ENCODE peak calls at places on chromosome 1, in five cellular contexts. B is GM12892, W is K562, F is HepG2, K is SK-N-SH. S is an unnamed sample.

GRCh38 chr1:43570784-43571183 is 40.1 kb downstream of the PTPRF start:
- DNase-seq in W (no peak), B (no peak), F (no peak), K (no peak), S (no peak)

GRCh38 chr1:236568285-236568894 is 35.9 kb downstream of the HEATR1 start:
- DNase-seq in W (no peak), B (no peak), F (no peak), K (no peak), S (no peak)

GRCh38 chr1:161198877-161199431 is at the start of gene ADAMTS4:
- DNase-seq in K (peak), W (peak), B (no peak), F (no peak), S (no peak)

GRCh38 chr1:207404849-207405525 is 49.1 kb upstream of the CR2 start:
- DNase-seq in F (peak), B (no peak), K (peak), W (peak), S (peak)

GRCh38 chr1:149888999-149889289 is 10.4 kb upstream of the BOLA1 start:
- DNase-seq in F (no peak), W (no peak), K (no peak), B (no peak), S (no peak)

GRCh38 chr1:244057474-244058385 is 6.6 kb downstream of the ZBTB18 start:
- DNase-seq in B (no peak), W (no peak), K (no peak), F (no peak), S (no peak)

GRCh38 chr1:201876148-201876547 is 12.6 kb upstream of the SHISA4 start:
- DNase-seq in F (no peak), K (no peak), B (no peak), W (peak), S (no peak)

GRCh38 chr1:81466970-81467369 is 333.8 kb upstream of the ADGRL2 start:
- DNase-seq in F (no peak), W (no peak), K (no peak), B (no peak), S (no peak)

GRCh38 chr1:49199564-49199963 is 422.9 kb upstream of the BEND5 start:
- DNase-seq in F (no peak), B (no peak), K (no peak), W (no peak), S (no peak)

GRCh38 chr1:61183471-61184034 is 101.2 kb downstream of the NFIA start:
- DNase-seq in B (no peak), F (peak), K (no peak), W (peak), S (no peak)

GRCh38 chr1:76266762-76267161 is 192.2 kb downstream of the ST6GALNAC3 start:
- DNase-seq in W (no peak), K (no peak), F (no peak), B (no peak), S (no peak)

GRCh38 chr1:167083871-167084270 is 6.3 kb downstream of the GPA33 start:
- DNase-seq in K (no peak), F (no peak), B (no peak), W (no peak), S (no peak)
- TF ChIP-seq TAF1 in K (no peak), F (no peak), B (no peak), W (no peak), S (no peak)

DNA sequence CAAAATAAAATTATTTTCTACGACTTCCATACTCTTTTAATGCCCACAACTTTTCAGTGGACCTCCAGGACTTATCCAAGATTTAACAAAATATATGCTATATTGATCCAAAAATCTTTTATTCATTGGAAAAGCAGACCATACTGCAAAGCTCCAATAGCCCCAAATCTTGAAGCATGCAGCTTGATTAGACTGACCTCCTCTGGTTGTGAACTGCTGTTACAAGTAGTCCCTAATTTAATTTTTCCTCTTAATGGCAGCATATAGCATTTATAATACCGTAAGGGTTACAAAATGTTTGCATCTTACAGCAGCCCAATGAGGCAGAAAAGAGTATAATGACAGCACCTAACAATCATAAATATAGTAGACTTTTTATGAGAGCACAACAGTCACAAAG is 49.8 kb downstream of the TPR start:
- DNase-seq in B (no peak), W (peak), K (no peak), F (peak), S (no peak)
- TF ChIP-seq TAF1 in B (no peak), W (no peak), K (no peak), F (no peak), S (no peak)

GRCh38 chr1:227793948-227794812 is 21.3 kb upstream of the PRSS38 start:
- DNase-seq in B (no peak), F (no peak), W (no peak), K (peak), S (no peak)
- TF ChIP-seq TAF1 in B (no peak), F (no peak), W (no peak), K (peak), S (no peak)

DNA sequence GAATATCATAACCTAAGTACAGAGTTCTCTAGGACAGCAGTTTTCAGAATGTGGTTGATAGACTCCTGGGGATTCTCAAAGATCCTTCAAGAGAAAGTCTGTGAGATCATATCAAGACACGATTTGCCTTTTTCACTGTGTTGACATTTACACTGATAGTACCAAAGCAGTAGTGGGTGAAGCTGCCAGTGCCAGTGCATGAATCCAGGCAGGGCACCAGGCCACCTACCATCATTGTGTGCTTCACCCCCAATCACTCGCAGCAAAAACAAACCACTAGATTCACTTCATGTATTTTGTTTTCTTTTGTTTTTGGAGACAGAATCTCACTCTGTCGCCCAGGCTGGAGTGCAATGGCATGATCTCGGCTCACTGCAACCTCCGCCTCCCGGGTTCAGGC is 23.9 kb downstream of the DNAJC16 start:
- DNase-seq in F (no peak), K (no peak), B (no peak), W (no peak), S (no peak)
- TF ChIP-seq TAF1 in F (no peak), K (no peak), B (no peak), W (no peak), S (no peak)

GRCh38 chr1:152344463-152344862 is 15.3 kb downstream of the FLG2 start:
- DNase-seq in F (no peak), W (no peak), B (no peak), K (no peak), S (no peak)
- TF ChIP-seq TAF1 in F (no peak), W (no peak), B (no peak), K (no peak), S (no peak)

S was measured in GM12891.